ENCODE peak calls at places on chromosome 12, in six cellular contexts. K, X, H, P, J and R are unnamed samples.

GRCh38 chr12:59119676-59120075 is 199.4 kb upstream of the LRIG3 start:
- DNase-seq in K (no peak), X (no peak), H (no peak), P (no peak), J (no peak), R (no peak)

GRCh38 chr12:94445662-94446061 is 14.0 kb downstream of the CEP83 start:
- DNase-seq in K (peak), X (no peak), H (no peak), P (no peak), J (no peak), R (no peak)

GRCh38 chr12:16610006-16610520 is 4.1 kb upstream of the LMO3 start:
- DNase-seq in K (no peak), X (no peak), H (no peak), P (no peak), J (no peak), R (no peak)

GRCh38 chr12:124684971-124685688 is 117.7 kb upstream of the NCOR2 start:
- DNase-seq in K (no peak), X (peak), H (peak), P (no peak), J (no peak), R (no peak)

GRCh38 chr12:121968880-121969279 is 50.5 kb downstream of the CFAP251 start:
- DNase-seq in K (no peak), X (no peak), H (no peak), P (no peak), J (no peak), R (no peak)

GRCh38 chr12:109189291-109189690 is 72.9 kb downstream of the ACACB start:
- DNase-seq in K (no peak), X (no peak), H (no peak), P (no peak), J (no peak), R (no peak)

GRCh38 chr12:44774815-44775411 is 101.2 kb downstream of the NELL2 start:
- DNase-seq in K (peak), X (peak), H (peak), P (peak), J (peak), R (peak)

GRCh38 chr12:48677782-48678181 is 4.3 kb downstream of the KANSL2 start:
- DNase-seq in K (no peak), X (no peak), H (no peak), P (no peak), J (no peak), R (no peak)

GRCh38 chr12:41904041-41904440 is 240.6 kb downstream of the GXYLT1 start:
- DNase-seq in K (no peak), X (no peak), H (no peak), P (no peak), J (no peak), R (no peak)

GRCh38 chr12:22672951-22673350 is 48.0 kb downstream of the ETNK1 start:
- DNase-seq in K (no peak), X (no peak), H (peak), P (no peak), J (no peak), R (no peak)

GRCh38 chr12:43434614-43435013 is 117.4 kb downstream of the ADAMTS20 start:
- DNase-seq in K (no peak), X (no peak), H (no peak), P (no peak), J (no peak), R (no peak)

GRCh38 chr12:127389923-127390322 is 877.0 kb upstream of the TMEM132C start:
- DNase-seq in K (peak), X (no peak), H (no peak), P (no peak), J (peak), R (peak)

GRCh38 chr12:122063691-122064033 is 14.9 kb upstream of the MLXIP start:
- DNase-seq in K (no peak), X (no peak), H (no peak), P (no peak), J (peak), R (no peak)

GRCh38 chr12:11482955-11483354 is 87.6 kb upstream of the PRB2 start:
- DNase-seq in K (no peak), X (no peak), H (no peak), P (no peak), J (no peak), R (no peak)

GRCh38 chr12:87509233-87509820 is 519.9 kb downstream of the C12orf50 start:
- DNase-seq in K (peak), X (no peak), H (peak), P (no peak), J (no peak), R (no peak)

GRCh38 chr12:62291888-62292760 is 31.9 kb downstream of the USP15 start:
- DNase-seq in K (no peak), X (peak), H (no peak), P (no peak), J (no peak), R (no peak)

GRCh38 chr12:91778091-91778819 is 367.4 kb downstream of the BTG1 start:
- DNase-seq in K (no peak), X (no peak), H (no peak), P (no peak), J (no peak), R (no peak)

GRCh38 chr12:47819902-47820630 is at the start of gene HDAC7:
- DNase-seq in K (peak), X (peak), H (peak), P (peak), J (peak), R (no peak)